ENCODE peak calls at places on chromosomes 2 and 18, in six cellular contexts. X, J, G, R, C and W are unnamed samples. For H3K9me2, the result is how much of the 10 kb centered on the place peaks cover.

GRCh38 chr2:675460-675859 is 1.7 kb downstream of the TMEM18 start:
- DNase-seq in X (no peak), J (no peak), G (no peak), R (no peak), C (no peak), W (no peak)

GRCh38 chr2:113891265-113891959 is 1.5 kb downstream of the ACTR3 start:
- DNase-seq in X (no peak), J (no peak), G (no peak), R (no peak), C (no peak), W (no peak)

GRCh38 chr2:184314829-184315228 is 283.5 kb upstream of the ZNF804A start:
- DNase-seq in X (no peak), J (no peak), G (no peak), R (no peak), C (no peak), W (no peak)

GRCh38 chr2:212692466-212692865 is 153.9 kb upstream of the ERBB4 start:
- DNase-seq in X (peak), J (no peak), G (no peak), R (no peak), C (no peak), W (no peak)

GRCh38 chr2:120856421-120856862 is 120.8 kb downstream of the GLI2 start:
- DNase-seq in X (no peak), J (peak), G (peak), R (peak), C (peak), W (no peak)

GRCh38 chr2:11750422-11750821 is 4.0 kb downstream of the LPIN1 start:
- DNase-seq in X (peak), J (no peak), G (no peak), R (no peak), C (no peak), W (peak)

GRCh38 chr18:3824101-3824500 is 374.1 kb downstream of the TGIF1 start:
- DNase-seq in X (no peak), J (no peak), G (no peak), R (no peak), C (no peak), W (no peak)

GRCh38 chr2:23617167-23617787 is 232.3 kb downstream of the KLHL29 start:
- DNase-seq in X (no peak), J (no peak), G (no peak), R (no peak), C (peak), W (no peak)

GRCh38 chr2:236826727-236827126 is 257.1 kb downstream of the ACKR3 start:
- DNase-seq in X (no peak), J (no peak), G (no peak), R (no peak), C (no peak), W (no peak)

GRCh38 chr2:96839875-96840850 is 3.7 kb downstream of the ANKRD23 start:
- DNase-seq in X (no peak), J (no peak), G (no peak), R (no peak), C (no peak), W (no peak)

GRCh38 chr2:238845583-238846480 is 2.1 kb upstream of the TWIST2 start:
- DNase-seq in X (no peak), J (peak), G (no peak), R (no peak), C (no peak), W (no peak)

GRCh38 chr18:10752407-10752806 is 226.6 kb downstream of the NAPG start:
- DNase-seq in X (no peak), J (no peak), G (no peak), R (no peak), C (no peak), W (no peak)

GRCh38 chr2:216545359-216545758 is 46.7 kb downstream of the RPL37A start:
- DNase-seq in X (no peak), J (no peak), G (no peak), R (no peak), C (no peak), W (no peak)

GRCh38 chr2:18151237-18151636 is 272.8 kb downstream of the KCNS3 start:
- DNase-seq in X (no peak), J (no peak), G (no peak), R (no peak), C (no peak), W (no peak)

GRCh38 chr2:127678991-127679390 is 3.7 kb upstream of the LIMS2 start:
- DNase-seq in X (no peak), J (no peak), G (peak), R (no peak), C (no peak), W (no peak)

GRCh38 chr2:189254268-189254883 is 74.8 kb upstream of the COL5A2 start:
- DNase-seq in X (no peak), J (no peak), G (peak), R (peak), C (peak), W (no peak)

GRCh38 chr18:74412106-74412880 is 44.8 kb downstream of the DIPK1C start:
- DNase-seq in X (no peak), J (peak), G (no peak), R (no peak), C (no peak), W (no peak)

GRCh38 chr18:63848159-63848558 is 39.3 kb upstream of the SERPINB2 start:
- DNase-seq in X (peak), J (peak), G (peak), R (peak), C (peak), W (peak)

GRCh38 chr2:40197121-40197520 is 254.8 kb downstream of the SLC8A1 start:
- DNase-seq in X (no peak), J (no peak), G (peak), R (no peak), C (no peak), W (no peak)

GRCh38 chr2:69185807-69186206 is 172.8 kb downstream of the ANTXR1 start:
- DNase-seq in X (no peak), J (no peak), G (no peak), R (peak), C (no peak), W (no peak)

GRCh38 chr2:134174711-134175110 is 79.2 kb upstream of the MGAT5 start:
- DNase-seq in X (no peak), J (no peak), G (no peak), R (no peak), C (no peak), W (no peak)

GRCh38 chr2:160465406-160465805 is 28.2 kb downstream of the RBMS1 start:
- DNase-seq in X (no peak), J (no peak), G (no peak), R (no peak), C (no peak), W (no peak)

GRCh38 chr18:24214144-24214543 is 75.3 kb downstream of the CABYR start:
- DNase-seq in X (no peak), J (no peak), G (no peak), R (no peak), C (no peak), W (no peak)

GRCh38 chr18:24212939-24213338 is 74.1 kb downstream of the CABYR start:
- DNase-seq in X (no peak), J (no peak), G (no peak), R (peak), C (peak), W (no peak)

GRCh38 chr18:24209558-24209957 is 70.7 kb downstream of the CABYR start:
- DNase-seq in X (no peak), J (no peak), G (no peak), R (peak), C (no peak), W (no peak)

GRCh38 chr18:24204904-24205303 is 66.0 kb downstream of the CABYR start:
- DNase-seq in X (no peak), J (no peak), G (no peak), R (no peak), C (no peak), W (no peak)

GRCh38 chr18:24208270-24209035 is 69.6 kb downstream of the CABYR start:
- DNase-seq in X (no peak), J (peak), G (no peak), R (no peak), C (no peak), W (no peak)
- H3K27ac ChIP-seq in X (no peak), J (peak), G (no peak), R (no peak), C (no peak), W (no peak)

GRCh38 chr2:174158003-174158402 is 90.3 kb downstream of the OLA1 start:
- DNase-seq in X (peak), J (peak), G (peak), R (peak), C (peak), W (peak)
- TF ChIP-seq CTCF in X (peak), J (peak), G (peak), R (peak), C (peak), W (peak)

GRCh38 chr2:220240640-220241039 is 613.2 kb downstream of the SLC4A3 start:
- DNase-seq in X (no peak), J (no peak), G (no peak), R (no peak), C (no peak), W (no peak)
- H3K9me2 ChIP-seq in X (under half), J (under half), G (under half), R (under half), C (under half), W (under half)

GRCh38 chr2:217905395-217905794 is 97.4 kb downstream of the TNS1 start:
- DNase-seq in X (no peak), J (no peak), G (no peak), R (no peak), C (no peak), W (no peak)
- H3K27ac ChIP-seq in X (no peak), J (no peak), G (peak), R (no peak), C (no peak), W (no peak)

GRCh38 chr2:46557788-46558187 is 78.4 kb downstream of the TMEM247 start:
- DNase-seq in X (no peak), J (no peak), G (no peak), R (no peak), C (no peak), W (no peak)

GRCh38 chr2:46555646-46556205 is 76.4 kb downstream of the TMEM247 start:
- DNase-seq in X (no peak), J (peak), G (no peak), R (no peak), C (no peak), W (no peak)

GRCh38 chr2:46552528-46552927 is 73.2 kb downstream of the TMEM247 start:
- DNase-seq in X (no peak), J (no peak), G (no peak), R (no peak), C (no peak), W (no peak)

GRCh38 chr2:46554381-46554780 is 75.0 kb downstream of the TMEM247 start:
- DNase-seq in X (no peak), J (no peak), G (no peak), R (no peak), C (no peak), W (no peak)

DNA sequence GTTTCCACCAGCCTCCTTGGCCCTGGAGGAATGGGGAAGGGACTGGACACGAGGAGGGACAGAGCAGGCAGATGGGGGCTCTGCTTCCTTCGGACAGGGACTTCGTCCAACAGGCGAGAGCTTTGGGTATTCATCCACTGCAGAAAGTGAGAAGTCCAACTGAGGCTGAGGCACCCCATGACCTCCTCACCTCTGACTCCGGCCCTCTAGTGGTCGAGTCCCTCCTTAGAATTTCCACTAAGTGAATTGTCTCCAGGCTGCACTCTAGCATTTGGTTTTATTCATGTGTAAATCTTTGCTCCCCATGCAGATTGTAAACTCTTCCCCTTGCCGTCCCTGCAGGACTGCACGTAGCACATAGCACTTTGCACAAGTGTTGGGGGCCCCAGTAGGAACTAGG is 75.6 kb downstream of the TMEM247 start:
- DNase-seq in X (peak), J (peak), G (peak), R (peak), C (no peak), W (no peak)
- TF ChIP-seq CTCF in X (peak), J (peak), G (peak), R (peak), C (peak), W (peak)

GRCh38 chr2:215189393-215189792 is 51.0 kb upstream of the ABCA12 start:
- DNase-seq in X (no peak), J (no peak), G (no peak), R (no peak), C (no peak), W (no peak)
- H3K9me2 ChIP-seq in X (under half), J (under half), G (under half), R (under half), C (under half), W (under half)

GRCh38 chr2:31693882-31694281 is 113.1 kb upstream of the SRD5A2 start:
- DNase-seq in X (peak), J (peak), G (no peak), R (no peak), C (no peak), W (no peak)
- H3K27ac ChIP-seq in X (no peak), J (no peak), G (no peak), R (no peak), C (no peak), W (no peak)